ENCODE peak calls at places on chromosomes 6 and 20, in nine cellular contexts. B is hepatocyte, L is ascending aorta, M is psoas muscle, R is mammary epithelial cell, J is breast epithelium, G is cardiac muscle cell, K is kidney, D is IMR-90. U is an unnamed sample.

GRCh38 chr20:62405108-62405980 is 1.7 kb downstream of the CABLES2 start:
- DNase-seq in B (peak; percentile 74), L (no peak), M (peak; percentile 78), R (peak; percentile 24), J (no peak), G (peak; percentile 74), K (no peak), D (peak; percentile 70), U (no peak)

GRCh38 chr20:37411408-37412306 is 65.7 kb downstream of the SRC start:
- DNase-seq in B (no peak), L (no peak), M (no peak), R (no peak), J (no peak), G (peak; percentile 15), K (no peak), D (no peak), U (no peak)

GRCh38 chr6:125477141-125477540 is 175.4 kb upstream of the HDDC2 start:
- DNase-seq in B (no peak), L (no peak), M (no peak), R (no peak), J (no peak), G (no peak), K (no peak), D (no peak), U (no peak)

GRCh38 chr6:53588816-53589509 is 44.1 kb upstream of the GCLC start:
- DNase-seq in B (no peak), L (no peak), M (no peak), R (no peak), J (no peak), G (no peak), K (no peak), D (no peak), U (no peak)

GRCh38 chr6:144416773-144417172 is 131.6 kb downstream of the UTRN start:
- DNase-seq in B (no peak), L (no peak), M (no peak), R (no peak), J (no peak), G (no peak), K (no peak), D (peak; percentile 21), U (no peak)

GRCh38 chr6:111573118-111573883 is 32.4 kb downstream of the TRAF3IP2 start:
- DNase-seq in B (peak; percentile 81), L (no peak), M (no peak), R (peak; percentile 91), J (no peak), G (peak; percentile 72), K (no peak), D (peak; percentile 80), U (no peak)

GRCh38 chr20:51386586-51386985 is 155.9 kb downstream of the NFATC2 start:
- DNase-seq in B (no peak), L (no peak), M (no peak), R (no peak), J (no peak), G (no peak), K (no peak), D (no peak), U (no peak)

GRCh38 chr20:5191829-5192569 is 65.2 kb downstream of the CDS2 start:
- DNase-seq in B (peak; percentile 73), L (no peak), M (no peak), R (peak; percentile 63), J (no peak), G (peak; percentile 87), K (no peak), D (peak; percentile 83), U (peak; percentile 7)

GRCh38 chr6:19153270-19153980 is 683.7 kb upstream of the ID4 start:
- DNase-seq in B (peak; percentile 11), L (no peak), M (no peak), R (peak; percentile 3), J (no peak), G (peak; percentile 76), K (no peak), D (no peak), U (no peak)
- H3K9me3 ChIP-seq in B (no peaks in the 10 kb centered on the region), L (no peaks in the 10 kb centered on the region), M (no peaks in the 10 kb centered on the region), R (no peaks in the 10 kb centered on the region), J (no peaks in the 10 kb centered on the region), G (no peaks in the 10 kb centered on the region), K (no peaks in the 10 kb centered on the region), D (peaks cover 3% of the 10 kb centered on the region), U (no peaks in the 10 kb centered on the region)

GRCh38 chr6:67896476-67896875 is 738.6 kb upstream of the ADGRB3 start:
- DNase-seq in B (no peak), L (no peak), M (no peak), R (no peak), J (no peak), G (peak; percentile 40), K (no peak), D (no peak), U (no peak)

GRCh38 chr6:67897998-67898607 is 737.0 kb upstream of the ADGRB3 start:
- DNase-seq in B (no peak), L (no peak), M (no peak), R (no peak), J (no peak), G (no peak), K (no peak), D (no peak), U (no peak)

GRCh38 chr6:67898875-67899274 is 736.2 kb upstream of the ADGRB3 start:
- DNase-seq in B (no peak), L (no peak), M (no peak), R (no peak), J (no peak), G (no peak), K (no peak), D (no peak), U (no peak)
- TF ChIP-seq CTCF in B (no peak), L (no peak), M (no peak), R (no peak), J (no peak), G (no peak), K (no peak), D (no peak), U (no peak)

GRCh38 chr20:33693741-33694645 is 7.8 kb upstream of the E2F1 start:
- DNase-seq in B (no peak), L (no peak), M (peak; percentile 60), R (no peak), J (no peak), G (no peak), K (no peak), D (no peak), U (no peak)
- H3K27ac ChIP-seq in B (no peak overlapping the region), L (peak overlapping the region; percentile 90), M (no peak overlapping the region), R (no peak overlapping the region), J (no peak overlapping the region), G (no peak overlapping the region), K (no peak overlapping the region), D (no peak overlapping the region), U (no peak overlapping the region)

DNA sequence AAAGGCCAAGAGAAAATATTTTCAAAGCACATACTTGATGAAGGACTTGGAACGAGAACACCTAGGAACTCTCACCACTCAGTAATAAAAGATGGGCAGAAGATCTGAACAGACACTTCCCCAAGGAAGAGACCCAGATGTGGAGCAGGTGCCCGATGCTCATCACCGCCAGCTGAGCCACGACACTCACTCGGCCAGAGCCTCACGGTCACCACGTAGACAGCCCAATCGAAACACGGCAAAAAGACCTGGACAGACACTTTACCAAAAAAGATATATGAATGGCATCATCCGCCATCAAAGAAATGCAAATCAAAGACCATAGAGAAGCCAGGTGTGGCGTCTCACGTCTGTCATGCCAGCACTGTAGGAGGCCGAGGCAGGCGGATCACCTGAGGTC is 41.6 kb downstream of the SLC2A4RG start:
- DNase-seq in B (no peak), L (no peak), M (no peak), R (no peak), J (no peak), G (no peak), K (peak; percentile 32), D (no peak), U (no peak)
- H3K9me3 ChIP-seq in B (no peaks in the 10 kb centered on the region), L (no peaks in the 10 kb centered on the region), M (no peaks in the 10 kb centered on the region), R (no peaks in the 10 kb centered on the region), J (no peaks in the 10 kb centered on the region), G (no peaks in the 10 kb centered on the region), K (no peaks in the 10 kb centered on the region), D (no peaks in the 10 kb centered on the region), U (no peaks in the 10 kb centered on the region)

DNA sequence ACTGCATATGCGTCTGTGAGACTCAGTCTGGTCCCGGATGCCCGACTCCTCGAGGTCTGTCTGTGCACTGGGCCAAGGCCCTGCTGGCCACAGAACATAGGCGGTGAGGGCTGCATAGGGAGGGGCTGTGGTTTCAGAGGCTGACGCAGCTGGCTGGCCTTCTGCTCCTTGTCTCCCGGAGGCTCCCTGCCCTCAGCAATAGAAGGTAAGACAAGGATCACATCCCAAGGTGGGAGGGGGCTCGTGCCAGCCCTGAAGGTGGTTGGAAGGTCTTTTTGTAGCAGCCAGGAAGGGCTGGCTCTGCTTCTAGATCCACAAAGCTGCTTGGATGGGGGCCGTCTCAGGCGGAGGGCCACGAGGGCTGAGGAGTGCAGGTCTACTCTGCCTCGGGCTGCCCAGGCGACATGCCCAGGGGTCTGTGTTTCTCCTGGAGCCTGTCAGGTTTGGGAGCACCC is 239.8 kb upstream of the SULF2 start:
- DNase-seq in B (peak; percentile 45), L (no peak), M (peak; percentile 73), R (peak; percentile 83), J (no peak), G (peak; percentile 95), K (no peak), D (peak; percentile 29), U (no peak)
- TF ChIP-seq CTCF in B (no peak), L (no peak), M (no peak), R (peak; percentile 5), J (no peak), G (no peak), K (no peak), D (no peak), U (no peak)

U was measured in CD4-positive, alpha-beta T cell.